ENCODE peak calls at places on chromosomes 5 and 9, in five cellular contexts. E is HFF-Myc, U is mammary epithelial cell, W is GM12864, K is progenitor cell of endocrine pancreas. H is an unnamed sample.

GRCh38 chr9:80540387-80540786 is 968.6 kb downstream of the TLE4 start:
- DNase-seq in U (no peak), E (no peak), W (no peak), K (no peak), H (no peak)

GRCh38 chr9:101443358-101443757 is 7.8 kb upstream of the ALDOB start:
- DNase-seq in E (no peak), W (no peak), U (no peak), K (no peak), H (no peak)

GRCh38 chr9:1709347-1709746 is 305.8 kb upstream of the SMARCA2 start:
- DNase-seq in E (no peak), U (no peak), W (no peak), K (no peak), H (peak)

GRCh38 chr5:90109285-90109684 is 300.3 kb downstream of the CETN3 start:
- DNase-seq in K (no peak), E (no peak), W (no peak), U (no peak), H (no peak)

GRCh38 chr5:8905021-8905420 is 640.9 kb downstream of the SEMA5A start:
- DNase-seq in W (no peak), E (peak), U (peak), K (no peak), H (no peak)

GRCh38 chr9:133137451-133138231 is 16.6 kb upstream of the RALGDS start:
- DNase-seq in E (no peak), U (no peak), W (no peak), K (no peak), H (no peak)

GRCh38 chr5:113384787-113385186 is 50.0 kb downstream of the TSSK1B start:
- DNase-seq in U (no peak), K (no peak), W (no peak), E (no peak), H (no peak)

GRCh38 chr5:122182491-122182921 is 53.2 kb downstream of the ZNF474 start:
- DNase-seq in U (peak), W (no peak), K (no peak), E (no peak), H (no peak)

GRCh38 chr9:121895836-121896544 is 197.1 kb downstream of the TTLL11 start:
- DNase-seq in K (no peak), E (no peak), W (no peak), U (no peak), H (no peak)

GRCh38 chr5:138078006-138078643 is 5.7 kb upstream of the WNT8A start:
- DNase-seq in U (no peak), E (no peak), K (no peak), W (no peak), H (no peak)

GRCh38 chr9:129469188-129469987 is 151.5 kb downstream of the C9orf50 start:
- DNase-seq in E (no peak), K (peak), U (no peak), W (no peak), H (no peak)

GRCh38 chr5:173973614-173973969 is 15.4 kb upstream of the C5orf47 start:
- DNase-seq in U (peak), E (no peak), K (no peak), W (no peak), H (no peak)

GRCh38 chr9:73155389-73155788 is 3.7 kb downstream of the ANXA1 start:
- DNase-seq in U (no peak), K (no peak), E (no peak), W (no peak), H (no peak)

GRCh38 chr5:163696270-163696887 is 191.0 kb downstream of the MAT2B start:
- DNase-seq in E (peak), U (peak), K (peak), W (peak), H (peak)

GRCh38 chr5:135266975-135267374 is 132.1 kb downstream of the MACROH2A1 start:
- DNase-seq in U (no peak), W (no peak), K (no peak), E (no peak), H (no peak)

GRCh38 chr9:95826183-95826838 is 49.2 kb upstream of the ERCC6L2 start:
- DNase-seq in E (no peak), W (no peak), U (no peak), K (no peak), H (no peak)

GRCh38 chr5:150500905-150501304 is 7.0 kb upstream of the NDST1 start:
- DNase-seq in K (no peak), E (no peak), U (no peak), W (no peak), H (no peak)

GRCh38 chr9:121989010-121989409 is 104.1 kb downstream of the TTLL11 start:
- DNase-seq in E (no peak), U (no peak), K (no peak), W (no peak), H (no peak)

GRCh38 chr5:175821790-175822211 is 49.6 kb upstream of the CPLX2 start:
- DNase-seq in K (no peak), W (no peak), E (no peak), U (peak), H (no peak)

DNA sequence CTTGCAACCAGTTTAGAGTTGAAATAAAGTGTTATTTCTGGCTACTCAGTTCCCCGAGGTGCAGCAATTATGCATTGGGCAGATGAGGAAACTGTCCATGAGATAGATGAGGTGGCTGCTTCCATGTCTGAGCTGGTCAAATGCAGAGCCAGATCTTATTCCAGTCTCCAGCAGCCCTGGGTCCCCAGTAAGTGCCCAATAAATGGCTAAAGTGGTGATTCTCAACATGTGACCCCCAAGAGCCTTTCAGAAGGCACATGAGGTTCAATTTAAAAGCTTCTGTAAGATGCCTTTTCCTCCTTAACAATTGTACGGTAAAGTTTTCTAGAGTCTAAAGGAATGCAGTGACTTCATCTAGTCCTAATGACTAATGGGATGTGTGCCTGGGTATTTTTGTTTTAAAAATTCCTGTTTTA is 17.5 kb downstream of the ATOX1 start:
- DNase-seq in U (peak), K (no peak), W (no peak), E (no peak), H (no peak)
- TF ChIP-seq CTCF in U (no peak), K (no peak), W (no peak), E (no peak), H (no peak)

DNA sequence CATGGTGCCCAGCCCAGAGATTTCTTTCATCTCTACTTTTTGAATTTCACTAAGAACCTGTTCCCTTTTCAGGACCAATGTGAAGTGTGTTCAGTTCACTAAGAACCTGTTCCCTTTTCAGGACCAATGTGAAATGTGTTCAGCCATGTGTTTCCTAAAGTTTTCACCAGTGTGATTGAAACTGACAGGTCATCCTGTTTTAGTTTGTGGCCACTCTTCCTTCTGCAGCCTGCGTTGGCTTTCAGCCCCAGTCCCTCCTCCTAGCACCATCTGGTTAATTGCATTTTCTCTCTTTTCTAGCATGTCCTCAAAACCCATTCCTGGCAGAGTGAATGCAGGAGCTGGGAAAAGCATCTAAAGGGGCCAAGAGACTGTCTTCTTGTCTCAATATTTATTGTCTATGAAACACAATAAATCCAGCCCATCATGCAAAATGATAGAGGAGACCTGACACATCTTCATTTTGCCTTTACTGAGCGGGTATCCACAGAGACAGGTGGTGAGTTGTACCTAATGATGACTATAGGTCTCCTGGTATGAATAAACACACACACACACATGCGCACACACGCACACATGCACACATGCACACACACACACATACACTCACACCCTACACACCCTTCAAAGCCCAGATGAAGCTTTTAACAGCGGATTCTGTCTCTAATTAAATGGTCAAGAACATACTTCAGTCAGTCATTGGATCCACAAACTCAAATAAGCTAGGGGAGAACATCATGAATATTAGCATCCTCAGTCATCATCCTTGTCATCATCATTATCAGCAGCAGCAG is 6.1 kb upstream of the PANK3 start:
- DNase-seq in U (no peak), E (no peak), W (no peak), K (no peak), H (no peak)
- TF ChIP-seq CTCF in U (no peak), E (no peak), W (no peak), K (no peak), H (no peak)

GRCh38 chr5:6201626-6202025 is 176.7 kb downstream of the MED10 start:
- DNase-seq in U (no peak), K (no peak), W (no peak), E (no peak), H (no peak)
- TF ChIP-seq CTCF in U (no peak), K (no peak), W (no peak), E (no peak), H (no peak)

GRCh38 chr9:77177143-77177893 is at the start of gene VPS13A:
- DNase-seq in E (peak), K (peak), U (peak), W (peak), H (peak)
- TF ChIP-seq CTCF in E (no peak), K (peak), U (no peak), W (peak), H (peak)

DNA sequence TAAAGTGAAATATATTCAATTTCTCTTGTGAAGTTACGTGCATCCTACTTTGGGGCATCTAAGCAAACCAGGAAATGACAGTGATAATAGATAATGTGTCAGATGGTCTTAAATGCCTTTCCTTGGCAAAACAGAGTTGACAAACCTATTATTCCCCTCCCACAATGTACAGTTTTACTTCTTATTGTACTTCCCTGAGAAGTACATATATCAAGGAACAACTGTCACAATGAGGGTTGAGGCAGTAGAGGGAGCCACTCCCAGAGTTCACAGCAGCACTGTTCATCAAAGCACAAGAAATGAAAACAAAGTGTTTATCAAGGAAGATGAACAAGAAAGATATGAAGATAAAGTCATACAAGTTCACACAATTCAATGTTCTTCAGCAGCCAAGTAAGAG is 41.1 kb downstream of the ELAVL2 start:
- DNase-seq in W (no peak), K (no peak), U (no peak), E (no peak), H (no peak)
- TF ChIP-seq CTCF in W (no peak), K (no peak), U (no peak), E (no peak), H (no peak)

GRCh38 chr5:131634666-131634995 is 398 bp downstream of the RAPGEF6 start:
- DNase-seq in W (no peak), K (peak), U (peak), E (no peak), H (peak)
- TF ChIP-seq CTCF in W (peak), K (peak), U (no peak), E (no peak), H (no peak)

GRCh38 chr9:12819436-12820185 is 44.8 kb downstream of the LURAP1L start:
- DNase-seq in E (no peak), W (no peak), U (no peak), K (no peak), H (peak)
- TF ChIP-seq CTCF in E (peak), W (peak), U (peak), K (peak), H (peak)

GRCh38 chr5:10111575-10111974 is 138.1 kb downstream of the ATPSCKMT start:
- DNase-seq in E (peak), K (no peak), W (no peak), U (peak), H (peak)
- TF ChIP-seq CTCF in E (peak), K (peak), W (peak), U (peak), H (no peak)